ENCODE peak calls at places on chromosomes 5 and 9, in six cellular contexts. K, X, Q, H, R and J are unnamed samples.

GRCh38 chr5:79793304-79793703 is 103.7 kb downstream of the CMYA5 start:
- DNase-seq in Q (no peak), H (no peak), K (no peak), R (no peak), X (no peak), J (no peak)

GRCh38 chr9:106682420-106682819 is 180.5 kb upstream of the ZNF462 start:
- DNase-seq in R (no peak), X (no peak), K (no peak), Q (no peak), H (no peak), J (no peak)

GRCh38 chr9:23587433-23587832 is 238.6 kb downstream of the ELAVL2 start:
- DNase-seq in H (no peak), X (no peak), Q (no peak), R (peak), K (peak), J (peak)

GRCh38 chr5:153896701-153897100 is 142.0 kb downstream of the FAM114A2 start:
- DNase-seq in H (no peak), R (no peak), K (peak), X (no peak), Q (peak), J (no peak)

GRCh38 chr5:181098642-181099452 is 32.1 kb downstream of the OR2V1 start:
- DNase-seq in K (peak), R (no peak), X (no peak), H (peak), Q (no peak), J (no peak)

GRCh38 chr9:136665111-136665703 is 2.5 kb downstream of the EGFL7 start:
- DNase-seq in H (no peak), K (peak), R (peak), X (no peak), Q (no peak), J (no peak)

GRCh38 chr5:95883185-95884020 is 60.9 kb upstream of the GLRX start:
- DNase-seq in R (no peak), H (no peak), Q (no peak), X (no peak), K (no peak), J (no peak)

GRCh38 chr5:154862766-154863165 is 4.3 kb downstream of the CNOT8 start:
- DNase-seq in X (no peak), R (no peak), Q (no peak), H (no peak), K (no peak), J (no peak)

GRCh38 chr5:65912311-65912710 is 14.1 kb upstream of the ERBIN start:
- DNase-seq in Q (no peak), X (no peak), K (no peak), R (no peak), H (no peak), J (no peak)

GRCh38 chr9:79408200-79408599 is 163.6 kb upstream of the TLE4 start:
- DNase-seq in X (no peak), H (no peak), R (no peak), Q (no peak), K (no peak), J (no peak)

GRCh38 chr9:98218562-98219363 is 26.3 kb upstream of the CORO2A start:
- DNase-seq in X (no peak), K (no peak), Q (no peak), R (no peak), H (peak), J (no peak)

GRCh38 chr5:141402553-141403328 is at the start of gene PCDHGA9:
- DNase-seq in K (peak), Q (no peak), R (no peak), X (no peak), H (no peak), J (peak)

GRCh38 chr5:5585751-5586341 is 163.4 kb downstream of the ICE1 start:
- DNase-seq in H (no peak), K (peak), X (no peak), R (no peak), Q (no peak), J (no peak)

GRCh38 chr9:2838356-2838983 is 5.4 kb downstream of the PUM3 start:
- DNase-seq in X (no peak), Q (no peak), H (no peak), R (no peak), K (no peak), J (no peak)

GRCh38 chr5:172187118-172188032 is 649 bp downstream of the STK10 start:
- DNase-seq in K (peak), H (peak), R (peak), X (no peak), Q (no peak), J (peak)

GRCh38 chr9:18238752-18239151 is 235.2 kb upstream of the ADAMTSL1 start:
- DNase-seq in H (no peak), R (no peak), Q (no peak), X (no peak), K (no peak), J (no peak)

GRCh38 chr5:33891731-33892418 is at the start of gene ADAMTS12:
- DNase-seq in X (no peak), R (peak), Q (no peak), K (no peak), H (peak), J (peak)

GRCh38 chr5:31054436-31054835 is 139.1 kb upstream of the CDH6 start:
- DNase-seq in H (no peak), X (no peak), Q (no peak), K (no peak), R (no peak), J (no peak)

GRCh38 chr5:102958481-102959011 is 161.4 kb downstream of the GIN1 start:
- DNase-seq in K (no peak), Q (peak), X (no peak), H (no peak), R (no peak), J (no peak)

GRCh38 chr9:13049223-13049622 is 230.3 kb downstream of the MPDZ start:
- DNase-seq in R (no peak), K (no peak), H (no peak), X (no peak), Q (peak), J (no peak)

GRCh38 chr9:22111176-22111870 is 102.2 kb upstream of the CDKN2B start:
- DNase-seq in X (no peak), H (no peak), Q (no peak), K (no peak), R (no peak), J (no peak)

GRCh38 chr5:84986688-84987087 is 602.0 kb upstream of the EDIL3 start:
- DNase-seq in K (no peak), H (no peak), R (no peak), Q (no peak), X (no peak), J (no peak)

GRCh38 chr9:106970219-106970975 is 107.4 kb downstream of the ZNF462 start:
- DNase-seq in H (no peak), R (no peak), X (no peak), Q (no peak), K (no peak), J (no peak)

GRCh38 chr9:92138157-92138959 is 23.1 kb upstream of the SPTLC1 start:
- DNase-seq in K (peak), X (peak), R (peak), H (peak), Q (peak), J (peak)

GRCh38 chr5:113487779-113488644 is at the start of gene MCC:
- DNase-seq in H (peak), R (peak), Q (peak), K (no peak), X (no peak), J (peak)

GRCh38 chr9:86809151-86809550 is 138.2 kb downstream of the GAS1 start:
- DNase-seq in X (no peak), K (no peak), R (no peak), H (no peak), Q (no peak), J (no peak)

GRCh38 chr9:965497-965896 is 11.0 kb upstream of the DMRT3 start:
- DNase-seq in H (no peak), R (no peak), K (no peak), Q (no peak), X (no peak), J (no peak)

GRCh38 chr5:15566306-15566705 is 66.3 kb downstream of the FBXL7 start:
- DNase-seq in R (no peak), Q (no peak), X (no peak), H (no peak), K (no peak), J (no peak)

GRCh38 chr5:82365744-82366228 is 87.6 kb upstream of the RPS23 start:
- DNase-seq in X (no peak), H (no peak), Q (no peak), R (no peak), K (no peak), J (no peak)

GRCh38 chr5:6243706-6244105 is 134.6 kb downstream of the MED10 start:
- DNase-seq in R (no peak), H (no peak), K (no peak), X (no peak), Q (no peak), J (no peak)

GRCh38 chr9:86783884-86784283 is 163.4 kb downstream of the GAS1 start:
- DNase-seq in X (no peak), R (no peak), K (no peak), Q (no peak), H (no peak), J (no peak)

GRCh38 chr5:919356-920000 is 26.8 kb downstream of the TRIP13 start:
- DNase-seq in Q (no peak), X (no peak), R (no peak), K (no peak), H (no peak), J (no peak)

GRCh38 chr9:97735070-97735600 is 38.0 kb upstream of the XPA start:
- DNase-seq in Q (peak), R (no peak), H (no peak), X (no peak), K (no peak), J (no peak)

GRCh38 chr9:137688725-137689124 is 69.9 kb downstream of the EHMT1 start:
- DNase-seq in Q (no peak), R (no peak), H (no peak), K (no peak), X (no peak), J (no peak)